ENCODE peak calls at places on chromosome 16, in four cellular contexts. L, I, P and T are unnamed samples.
A peak's percentile ranks its signal among the peaks of the same experiment; 100 is the strongest.

GRCh38 chr16:85898521-85899442 is at the start of gene IRF8:
- DNase-seq in L (peak; percentile 73), I (peak; percentile 92), P (peak; percentile 92), T (peak; percentile 94)

GRCh38 chr16:88505405-88506082 is 52.5 kb downstream of the ZFPM1 start:
- DNase-seq in L (no peak), I (peak; percentile 84), P (peak; percentile 70), T (no peak)

GRCh38 chr16:59324462-59324861 is 590.3 kb upstream of the GOT2 start:
- DNase-seq in L (no peak), I (no peak), P (no peak), T (no peak)

GRCh38 chr16:31141489-31142108 is 6.1 kb upstream of the PRSS8 start:
- DNase-seq in L (no peak), I (peak; percentile 34), P (no peak), T (no peak)

GRCh38 chr16:67884684-67885083 is at the start of gene NRN1L:
- DNase-seq in L (peak; percentile 90), I (no peak), P (no peak), T (no peak)

GRCh38 chr16:87895641-87896141 is 26.4 kb upstream of the SLC7A5 start:
- DNase-seq in L (no peak), I (peak; percentile 95), P (peak; percentile 71), T (peak; percentile 70)

GRCh38 chr16:50721549-50722409 is 20.1 kb upstream of the CYLD start:
- DNase-seq in L (no peak), I (no peak), P (no peak), T (no peak)

GRCh38 chr16:57036945-57037344 is 47.6 kb downstream of the NLRC5 start:
- DNase-seq in L (no peak), I (no peak), P (no peak), T (no peak)

GRCh38 chr16:72149676-72150464 is 22.1 kb downstream of the PMFBP1 start:
- DNase-seq in L (no peak), I (no peak), P (no peak), T (no peak)

GRCh38 chr16:52498640-52499039 is 48.3 kb downstream of the TOX3 start:
- DNase-seq in L (no peak), I (no peak), P (no peak), T (no peak)

GRCh38 chr16:83994087-83994486 is 26.0 kb downstream of the NECAB2 start:
- DNase-seq in L (no peak), I (no peak), P (no peak), T (no peak)

GRCh38 chr16:70437017-70437581 is 1.8 kb downstream of the ST3GAL2 start:
- DNase-seq in L (no peak), I (peak; percentile 26), P (peak; percentile 21), T (no peak)